ENCODE peak calls at places on chromosomes 11 and 22, in ten cellular contexts. N is cardiac muscle cell; J is tibial artery; Y is coronary artery; Z is CD4-positive, CD25-positive, alpha-beta regulatory T cell; Q is HL-60; I is lung; F is uterus; T is endodermal cell; O is IMR-90. G is an unnamed sample.

GRCh38 chr11:75593337-75593915 is 31.4 kb downstream of the SERPINH1 start:
- DNase-seq in O (no peak), Q (no peak), I (no peak), F (no peak), J (no peak), Y (no peak), T (no peak), N (no peak), Z (no peak), G (no peak)

GRCh38 chr11:45543808-45544422 is 121.5 kb downstream of the CHST1 start:
- DNase-seq in O (peak), F (no peak), N (peak), T (peak), I (no peak), Y (no peak), J (no peak), Q (no peak), Z (no peak), G (no peak)

GRCh38 chr11:13685461-13686108 is 17.1 kb downstream of the FAR1 start:
- DNase-seq in Q (no peak), I (no peak), N (no peak), T (no peak), Y (no peak), O (peak), F (no peak), Z (no peak), J (no peak), G (no peak)

GRCh38 chr22:49297286-49297870 is 530.3 kb downstream of the BRD1 start:
- DNase-seq in I (no peak), F (no peak), O (no peak), N (no peak), Y (no peak), J (peak), T (no peak), Z (no peak), Q (no peak), G (no peak)

GRCh38 chr11:62710001-62710345 is 2.5 kb downstream of the GNG3 start:
- DNase-seq in Q (no peak), F (no peak), T (no peak), O (no peak), I (no peak), Y (peak), Z (no peak), N (no peak), J (no peak), G (peak)

GRCh38 chr11:2794419-2794795 is 91.2 kb downstream of the CDKN1C start:
- DNase-seq in I (no peak), Q (no peak), O (no peak), Z (no peak), N (no peak), J (no peak), T (peak), Y (peak), F (peak), G (peak)

GRCh38 chr11:113189909-113190667 is 124.3 kb upstream of the TTC12 start:
- DNase-seq in F (peak), Y (no peak), N (no peak), T (no peak), O (no peak), Q (no peak), Z (no peak), J (peak), I (no peak), G (peak)

GRCh38 chr11:104078995-104079394 is 42.6 kb downstream of the DDI1 start:
- DNase-seq in T (no peak), O (no peak), Z (no peak), F (no peak), Q (no peak), J (no peak), Y (no peak), I (no peak), N (no peak), G (no peak)

GRCh38 chr11:75311858-75312288 is 39.6 kb downstream of the ARRB1 start:
- DNase-seq in O (peak), Y (peak), T (no peak), I (peak), Z (no peak), N (no peak), F (peak), Q (no peak), J (peak), G (peak)

GRCh38 chr11:30488304-30488998 is 97.7 kb downstream of the MPPED2 start:
- DNase-seq in Q (no peak), T (no peak), J (no peak), Y (no peak), N (peak), F (no peak), I (peak), Z (no peak), O (peak), G (peak)

GRCh38 chr11:59195596-59195995 is 17.1 kb downstream of the MPEG1 start:
- DNase-seq in Q (no peak), N (no peak), Z (no peak), T (no peak), I (no peak), J (no peak), F (no peak), Y (no peak), O (no peak), G (no peak)

GRCh38 chr11:69841859-69842698 is 22.9 kb upstream of the FGF3 start:
- DNase-seq in N (no peak), I (no peak), J (no peak), Q (no peak), Z (no peak), O (peak), T (peak), F (no peak), Y (no peak), G (peak)

GRCh38 chr11:69498614-69499175 is 17.2 kb downstream of the LINC01488 start:
- DNase-seq in N (no peak), O (no peak), I (no peak), T (no peak), Y (no peak), J (no peak), F (no peak), Q (no peak), Z (no peak), G (peak)

GRCh38 chr11:110858556-110858921 is 146.3 kb upstream of the ARHGAP20 start:
- DNase-seq in I (no peak), N (no peak), Q (no peak), O (no peak), Z (no peak), Y (no peak), T (no peak), J (peak), F (peak), G (no peak)

GRCh38 chr11:75453916-75454655 is 21.1 kb upstream of the KLHL35 start:
- DNase-seq in Q (no peak), J (peak), N (no peak), O (peak), Y (no peak), F (no peak), T (no peak), I (peak), Z (no peak), G (peak)

GRCh38 chr11:106828976-106829375 is 189.3 kb downstream of the GUCY1A2 start:
- DNase-seq in Y (no peak), I (no peak), Q (no peak), O (no peak), J (no peak), F (no peak), T (no peak), N (no peak), Z (no peak), G (no peak)

GRCh38 chr11:67468056-67468455 is 995 bp downstream of the TMEM134 start:
- DNase-seq in N (no peak), Q (no peak), Y (no peak), O (no peak), F (peak), J (no peak), I (peak), T (no peak), Z (no peak), G (peak)

GRCh38 chr22:47259990-47260389 is 497.5 kb downstream of the TBC1D22A start:
- DNase-seq in Y (no peak), N (no peak), T (no peak), I (no peak), Z (no peak), F (no peak), O (no peak), J (no peak), Q (no peak), G (no peak)

GRCh38 chr22:23705358-23705757 is 14.5 kb downstream of the RGL4 start:
- DNase-seq in O (no peak), Q (no peak), N (no peak), I (no peak), Z (no peak), F (no peak), Y (no peak), J (no peak), T (no peak), G (no peak)

GRCh38 chr11:23123766-23124165 is 263.5 kb upstream of the CCDC179 start:
- DNase-seq in Y (no peak), N (no peak), I (no peak), F (no peak), Q (no peak), Z (no peak), J (no peak), T (no peak), O (peak), G (no peak)

GRCh38 chr11:96173424-96173823 is 169.6 kb downstream of the MAML2 start:
- DNase-seq in Q (peak), F (no peak), Z (no peak), O (no peak), J (no peak), T (no peak), I (no peak), Y (no peak), N (no peak), G (no peak)

GRCh38 chr11:111586305-111586915 is 15.8 kb upstream of the SIK2 start:
- DNase-seq in N (peak), O (peak), I (no peak), J (no peak), Z (peak), Q (no peak), F (peak), T (no peak), Y (no peak), G (no peak)

GRCh38 chr11:11731311-11732083 is 109.7 kb upstream of the GALNT18 start:
- DNase-seq in T (no peak), O (peak), Z (no peak), F (no peak), I (no peak), Y (no peak), Q (no peak), N (no peak), J (no peak), G (no peak)

GRCh38 chr11:37409124-37409523 is 811.1 kb upstream of the RAG2 start:
- DNase-seq in Y (no peak), Z (no peak), F (no peak), N (no peak), I (no peak), O (no peak), Q (no peak), T (no peak), J (no peak), G (no peak)

GRCh38 chr11:115201121-115201792 is 303.0 kb downstream of the CADM1 start:
- DNase-seq in N (no peak), Z (no peak), I (no peak), F (no peak), T (no peak), J (no peak), Q (no peak), O (peak), Y (no peak), G (no peak)

GRCh38 chr22:37519268-37520195 is at the start of gene CARD10:
- DNase-seq in Z (no peak), I (no peak), Y (no peak), T (peak), F (no peak), J (no peak), Q (peak), O (no peak), N (peak), G (peak)

GRCh38 chr11:118290923-118291322 is 13.6 kb upstream of the CD3E start:
- DNase-seq in T (peak), N (peak), J (peak), F (peak), Z (no peak), O (no peak), Q (no peak), I (peak), Y (no peak), G (no peak)

GRCh38 chr11:44746894-44747293 is 20.1 kb downstream of the TSPAN18 start:
- DNase-seq in F (peak), Z (no peak), J (no peak), Q (no peak), Y (no peak), N (no peak), O (no peak), T (peak), I (no peak), G (no peak)

GRCh38 chr11:61955416-61956135 is 5.4 kb downstream of the BEST1 start:
- DNase-seq in J (no peak), O (no peak), N (peak), Z (no peak), Y (no peak), I (no peak), T (peak), Q (no peak), F (peak), G (no peak)

GRCh38 chr22:38071421-38072321 is 12.3 kb downstream of the SLC16A8 start:
- DNase-seq in Q (no peak), J (no peak), Z (no peak), Y (no peak), T (peak), F (no peak), I (no peak), N (no peak), O (no peak), G (peak)

GRCh38 chr11:3106736-3107524 is 49.7 kb upstream of the CARS1 start:
- DNase-seq in F (peak), Q (no peak), T (peak), Y (peak), O (no peak), J (no peak), Z (no peak), I (no peak), N (no peak), G (peak)

GRCh38 chr11:86395061-86395551 is 20.4 kb downstream of the CCDC81 start:
- DNase-seq in Z (no peak), N (peak), Y (no peak), Q (no peak), F (peak), I (no peak), O (peak), T (peak), J (peak), G (no peak)

GRCh38 chr11:45803981-45804805 is 756 bp upstream of the SLC35C1 start:
- DNase-seq in J (peak), Z (peak), Y (peak), T (peak), Q (peak), O (peak), F (peak), I (peak), N (peak), G (peak)

GRCh38 chr11:76781046-76781801 is 1.9 kb upstream of the TSKU start:
- DNase-seq in F (no peak), N (no peak), J (no peak), I (no peak), Z (no peak), Y (no peak), Q (no peak), T (peak), O (no peak), G (no peak)

GRCh38 chr11:22433066-22433450 is 94.9 kb downstream of the SLC17A6 start:
- DNase-seq in O (no peak), I (no peak), Q (no peak), N (no peak), Z (no peak), J (no peak), Y (no peak), T (no peak), F (no peak), G (no peak)

GRCh38 chr11:121625784-121626506 is 173.2 kb upstream of the SORL1-AS1 start:
- DNase-seq in J (peak), F (no peak), O (no peak), Z (no peak), I (no peak), Q (no peak), N (no peak), T (no peak), Y (no peak), G (no peak)

GRCh38 chr11:24198458-24198857 is 298.4 kb upstream of the LUZP2 start:
- DNase-seq in Y (no peak), T (no peak), F (no peak), I (no peak), J (no peak), O (peak), Z (no peak), Q (no peak), N (no peak), G (no peak)

GRCh38 chr11:3000032-3000961 is 8.2 kb upstream of the NAP1L4 start:
- DNase-seq in T (no peak), Y (peak), N (peak), J (no peak), F (no peak), Q (no peak), O (peak), I (no peak), Z (no peak), G (peak)

GRCh38 chr11:12137938-12138731 is 27.7 kb downstream of the MICAL2 start:
- DNase-seq in Z (no peak), J (peak), N (no peak), F (peak), O (peak), Y (peak), T (no peak), Q (no peak), I (no peak), G (peak)

GRCh38 chr22:45162531-45162930 is 1.2 kb upstream of the NUP50 start:
- DNase-seq in J (no peak), I (no peak), F (no peak), T (peak), O (no peak), N (no peak), Q (no peak), Z (no peak), Y (no peak), G (no peak)
- H3K4me3 ChIP-seq in J (peak), I (no peak), F (no peak), T (peak), O (no peak), N (peak), Q (peak), Z (no peak), Y (peak), G (peak)

DNA sequence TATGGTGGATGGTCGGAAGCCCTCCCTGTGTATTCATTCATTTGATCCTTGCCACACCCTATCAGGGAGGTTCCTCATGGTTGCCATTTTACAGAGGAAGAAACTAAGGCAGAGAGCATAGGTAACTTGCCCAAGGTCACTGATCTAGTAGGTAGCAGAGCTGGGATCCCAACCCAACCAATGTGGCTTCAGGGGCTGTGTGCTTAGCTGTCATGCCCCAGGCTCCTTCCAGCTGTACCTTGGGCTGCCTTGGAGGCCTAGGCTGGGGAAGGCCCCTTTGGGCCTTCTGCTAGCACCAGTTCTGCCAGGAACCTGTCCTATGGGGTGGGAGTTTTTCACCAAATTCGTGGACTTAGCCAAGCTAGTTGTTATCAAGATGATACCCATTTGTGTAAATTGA is 8.6 kb downstream of the BAD start:
- DNase-seq in F (no peak), I (no peak), T (no peak), N (no peak), O (no peak), Z (no peak), J (no peak), Y (no peak), Q (no peak), G (no peak)
- H3K27ac ChIP-seq in F (no peak), I (no peak), T (no peak), N (no peak), O (no peak), Z (no peak), J (no peak), Y (no peak), Q (no peak), G (no peak)

GRCh38 chr11:20363149-20363499 is 390 bp upstream of the HTATIP2 start:
- DNase-seq in O (no peak), Z (no peak), Q (no peak), Y (no peak), J (no peak), T (no peak), F (no peak), I (no peak), N (no peak), G (peak)
- H3K4me3 ChIP-seq in O (peak), Z (peak), Q (peak), Y (peak), J (peak), T (peak), F (peak), I (peak), N (peak), G (peak)

GRCh38 chr22:31099386-31099785 is 8.0 kb downstream of the SELENOM start:
- DNase-seq in Q (no peak), F (no peak), Y (peak), O (peak), J (no peak), I (no peak), N (no peak), Z (no peak), T (no peak), G (peak)

GRCh38 chr22:31103111-31103510 is 4.3 kb downstream of the SELENOM start:
- DNase-seq in F (peak), Z (no peak), N (no peak), J (no peak), I (no peak), O (no peak), Q (no peak), T (no peak), Y (no peak), G (peak)

GRCh38 chr22:31102441-31103081 is 4.8 kb downstream of the SELENOM start:
- DNase-seq in F (peak), O (peak), Q (no peak), I (no peak), Z (no peak), N (no peak), T (no peak), J (peak), Y (peak), G (peak)

GRCh38 chr22:31099841-31100761 is 7.3 kb downstream of the SELENOM start:
- DNase-seq in Y (peak), J (no peak), T (peak), I (no peak), F (peak), O (no peak), N (no peak), Z (no peak), Q (no peak), G (peak)

DNA sequence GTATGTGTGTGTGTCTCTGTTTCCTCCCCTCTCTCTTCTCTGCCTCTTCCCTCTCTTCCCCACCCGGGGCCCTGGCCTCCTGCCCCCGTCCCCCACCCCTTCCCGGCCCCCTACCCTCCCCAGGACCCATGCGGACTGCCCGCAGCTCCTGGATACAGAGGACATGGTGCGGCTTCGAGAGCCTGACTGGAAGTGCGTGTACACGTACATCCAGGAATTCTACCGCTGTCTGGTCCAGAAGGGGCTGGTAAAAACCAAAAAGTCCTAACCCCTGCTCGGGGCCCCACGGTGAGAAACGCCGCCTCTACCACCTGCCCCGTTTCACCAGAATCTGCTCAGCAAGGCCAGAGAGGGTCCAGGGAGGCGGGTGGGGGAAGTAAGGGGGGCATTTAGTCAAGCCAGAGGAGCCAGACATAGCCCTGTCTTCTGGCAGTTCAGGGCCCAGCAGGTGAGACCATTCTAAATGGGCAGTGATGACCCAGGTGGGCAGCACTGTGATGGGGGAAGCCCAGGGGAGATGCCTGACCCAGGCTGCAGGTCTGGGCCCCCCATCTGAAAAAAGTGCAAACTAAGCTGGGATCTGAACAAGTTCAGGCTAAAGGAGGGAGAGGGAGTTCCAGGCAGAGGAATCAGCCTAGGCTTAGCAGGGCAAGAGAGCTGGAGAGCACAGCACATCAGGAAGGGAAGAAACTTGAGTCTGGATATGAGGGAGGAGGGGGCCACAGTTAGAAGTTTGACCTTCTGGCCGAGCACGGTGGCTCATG is 6.4 kb downstream of the SELENOM start:
- DNase-seq in I (no peak), T (peak), J (no peak), Q (no peak), F (no peak), O (no peak), Y (no peak), Z (no peak), N (no peak), G (peak)
- H3K27ac ChIP-seq in I (no peak), T (no peak), J (peak), Q (no peak), F (peak), O (peak), Y (peak), Z (no peak), N (no peak), G (peak)

GRCh38 chr11:8767466-8768142 is 85.0 kb downstream of the RPL27A start:
- DNase-seq in J (no peak), F (no peak), N (no peak), Z (no peak), I (no peak), Y (no peak), O (no peak), T (peak), Q (no peak), G (no peak)
- H3K4me3 ChIP-seq in J (no peak), F (no peak), N (no peak), Z (no peak), I (no peak), Y (no peak), O (no peak), T (no peak), Q (no peak), G (no peak)

GRCh38 chr11:65524010-65524746 is 705 bp upstream of the SCYL1 start:
- DNase-seq in T (peak), J (peak), Z (peak), O (no peak), Q (no peak), Y (no peak), N (no peak), F (peak), I (no peak), G (peak)
- H3K27ac ChIP-seq in T (no peak), J (peak), Z (peak), O (peak), Q (no peak), Y (peak), N (peak), F (peak), I (peak), G (peak)

GRCh38 chr11:1762537-1763302 is 1.0 kb downstream of the CTSD start:
- DNase-seq in Z (no peak), J (peak), O (no peak), F (peak), Q (peak), Y (no peak), N (no peak), I (peak), T (no peak), G (peak)
- H3K4me3 ChIP-seq in Z (peak), J (peak), O (peak), F (peak), Q (peak), Y (peak), N (peak), I (peak), T (peak), G (peak)